ENCODE peak calls at places on chromosomes 6 and 20, in four cellular contexts. U, J, A and T are unnamed samples.

GRCh38 chr6:169073311-169073710 is 180.3 kb downstream of the THBS2 start:
- DNase-seq in U (peak; percentile 35), J (no peak), A (no peak), T (no peak)

GRCh38 chr6:45447721-45448120 is 70.0 kb upstream of the SUPT3H start:
- DNase-seq in U (no peak), J (no peak), A (no peak), T (no peak)

GRCh38 chr6:160950507-160950906 is 41.1 kb upstream of the MAP3K4 start:
- DNase-seq in U (no peak), J (no peak), A (no peak), T (no peak)

GRCh38 chr6:140623498-140623897 is 1249.0 kb upstream of the CITED2 start:
- DNase-seq in U (peak; percentile 74), J (no peak), A (no peak), T (no peak)

GRCh38 chr6:144278659-144279314 is 6.3 kb upstream of the UTRN start:
- DNase-seq in U (no peak), J (no peak), A (no peak), T (no peak)

GRCh38 chr6:76162811-76163210 is 90.3 kb upstream of the IMPG1 start:
- DNase-seq in U (no peak), J (no peak), A (no peak), T (no peak)

GRCh38 chr6:1251198-1252155 is 60.4 kb upstream of the FOXQ1 start:
- DNase-seq in U (no peak), J (no peak), A (no peak), T (no peak)

GRCh38 chr6:170522565-170523183 is 30.4 kb downstream of the PSMB1 start:
- DNase-seq in U (no peak), J (no peak), A (no peak), T (no peak)

GRCh38 chr6:37565267-37566208 is 65.8 kb upstream of the CCDC167 start:
- DNase-seq in U (no peak), J (no peak), A (no peak), T (no peak)

GRCh38 chr6:71388068-71388744 is 99.6 kb downstream of the OGFRL1 start:
- DNase-seq in U (no peak), J (no peak), A (no peak), T (no peak)

GRCh38 chr6:145743325-145743724 is 8.0 kb upstream of the EPM2A start:
- DNase-seq in U (no peak), J (no peak), A (no peak), T (no peak)

GRCh38 chr20:59572515-59572914 is 31.8 kb upstream of the PHACTR3 start:
- DNase-seq in U (no peak), J (no peak), A (no peak), T (no peak)